ENCODE peak calls at places on chromosome 13, in five cellular contexts. One of them, this sample, is unnamed.

GRCh38 chr13:74444877-74445479 is 310.8 kb upstream of the KLF12 start:
- DNase-seq in heart right ventricle: no peak
- DNase-seq in body of pancreas: no peak
- DNase-seq in CD4-positive, CD25-positive, alpha-beta regulatory T cell: no peak
- DNase-seq in GM20000: no peak
- DNase-seq in this sample: no peak

GRCh38 chr13:33367186-33367895 is 81.8 kb upstream of the STARD13 start:
- DNase-seq in heart right ventricle: no peak
- DNase-seq in body of pancreas: no peak
- DNase-seq in CD4-positive, CD25-positive, alpha-beta regulatory T cell: no peak
- DNase-seq in GM20000: no peak
- DNase-seq in this sample: no peak

GRCh38 chr13:43132228-43132627 is 108.8 kb downstream of the DNAJC15 start:
- DNase-seq in heart right ventricle: peak
- DNase-seq in body of pancreas: no peak
- DNase-seq in CD4-positive, CD25-positive, alpha-beta regulatory T cell: peak
- DNase-seq in GM20000: peak
- DNase-seq in this sample: no peak

GRCh38 chr13:60329221-60329983 is 67.6 kb upstream of the TDRD3 start:
- DNase-seq in heart right ventricle: no peak
- DNase-seq in body of pancreas: peak
- DNase-seq in CD4-positive, CD25-positive, alpha-beta regulatory T cell: no peak
- DNase-seq in GM20000: peak
- DNase-seq in this sample: peak

GRCh38 chr13:61913183-61913582 is 497.5 kb upstream of the PCDH20 start:
- DNase-seq in heart right ventricle: no peak
- DNase-seq in body of pancreas: no peak
- DNase-seq in CD4-positive, CD25-positive, alpha-beta regulatory T cell: no peak
- DNase-seq in GM20000: no peak
- DNase-seq in this sample: no peak

GRCh38 chr13:85148009-85148408 is 651.2 kb downstream of the SLITRK6 start:
- DNase-seq in heart right ventricle: no peak
- DNase-seq in body of pancreas: no peak
- DNase-seq in CD4-positive, CD25-positive, alpha-beta regulatory T cell: no peak
- DNase-seq in GM20000: no peak
- DNase-seq in this sample: no peak

GRCh38 chr13:74131206-74131605 is 3.0 kb downstream of the KLF12 start:
- DNase-seq in heart right ventricle: peak
- DNase-seq in body of pancreas: no peak
- DNase-seq in CD4-positive, CD25-positive, alpha-beta regulatory T cell: no peak
- DNase-seq in GM20000: no peak
- DNase-seq in this sample: no peak

GRCh38 chr13:24097064-24097463 is 63.5 kb upstream of the SPATA13 start:
- DNase-seq in heart right ventricle: no peak
- DNase-seq in body of pancreas: no peak
- DNase-seq in CD4-positive, CD25-positive, alpha-beta regulatory T cell: no peak
- DNase-seq in GM20000: no peak
- DNase-seq in this sample: no peak

GRCh38 chr13:95378603-95379002 is 77.4 kb upstream of the ABCC4 start:
- DNase-seq in heart right ventricle: peak
- DNase-seq in body of pancreas: no peak
- DNase-seq in CD4-positive, CD25-positive, alpha-beta regulatory T cell: no peak
- DNase-seq in GM20000: no peak
- DNase-seq in this sample: no peak

GRCh38 chr13:100835695-100836094 is 161.1 kb upstream of the TMTC4 start:
- DNase-seq in heart right ventricle: no peak
- DNase-seq in body of pancreas: no peak
- DNase-seq in CD4-positive, CD25-positive, alpha-beta regulatory T cell: no peak
- DNase-seq in GM20000: no peak
- DNase-seq in this sample: no peak

GRCh38 chr13:77563110-77563509 is 27.6 kb downstream of the SCEL start:
- DNase-seq in heart right ventricle: no peak
- DNase-seq in body of pancreas: no peak
- DNase-seq in CD4-positive, CD25-positive, alpha-beta regulatory T cell: no peak
- DNase-seq in GM20000: no peak
- DNase-seq in this sample: no peak

GRCh38 chr13:33116321-33117010 is 100.2 kb downstream of the KL start:
- DNase-seq in heart right ventricle: no peak
- DNase-seq in body of pancreas: no peak
- DNase-seq in CD4-positive, CD25-positive, alpha-beta regulatory T cell: no peak
- DNase-seq in GM20000: no peak
- DNase-seq in this sample: no peak

GRCh38 chr13:31485183-31485582 is 254.1 kb upstream of the RXFP2 start:
- DNase-seq in heart right ventricle: no peak
- DNase-seq in body of pancreas: no peak
- DNase-seq in CD4-positive, CD25-positive, alpha-beta regulatory T cell: no peak
- DNase-seq in GM20000: no peak
- DNase-seq in this sample: no peak

GRCh38 chr13:46683879-46684278 is 113.1 kb downstream of the ESD start:
- DNase-seq in heart right ventricle: no peak
- DNase-seq in body of pancreas: no peak
- DNase-seq in CD4-positive, CD25-positive, alpha-beta regulatory T cell: no peak
- DNase-seq in GM20000: no peak
- DNase-seq in this sample: no peak

GRCh38 chr13:111927181-111927540 is 139.8 kb upstream of the SOX1 start:
- DNase-seq in heart right ventricle: no peak
- DNase-seq in body of pancreas: no peak
- DNase-seq in CD4-positive, CD25-positive, alpha-beta regulatory T cell: no peak
- DNase-seq in GM20000: no peak
- DNase-seq in this sample: no peak

GRCh38 chr13:33235078-33235477 is 50.5 kb downstream of the STARD13 start:
- DNase-seq in heart right ventricle: no peak
- DNase-seq in body of pancreas: no peak
- DNase-seq in CD4-positive, CD25-positive, alpha-beta regulatory T cell: no peak
- DNase-seq in GM20000: no peak
- DNase-seq in this sample: no peak

GRCh38 chr13:78129850-78130249 is 211.2 kb upstream of the EDNRB start:
- DNase-seq in heart right ventricle: no peak
- DNase-seq in body of pancreas: no peak
- DNase-seq in CD4-positive, CD25-positive, alpha-beta regulatory T cell: no peak
- DNase-seq in GM20000: no peak
- DNase-seq in this sample: no peak

GRCh38 chr13:113906566-113906965 is 42.7 kb upstream of the GAS6 start:
- DNase-seq in heart right ventricle: no peak
- DNase-seq in body of pancreas: peak
- DNase-seq in CD4-positive, CD25-positive, alpha-beta regulatory T cell: no peak
- DNase-seq in GM20000: no peak
- DNase-seq in this sample: no peak

GRCh38 chr13:111008351-111008750 is 93.5 kb upstream of the ANKRD10 start:
- DNase-seq in heart right ventricle: no peak
- DNase-seq in body of pancreas: no peak
- DNase-seq in CD4-positive, CD25-positive, alpha-beta regulatory T cell: no peak
- DNase-seq in GM20000: no peak
- DNase-seq in this sample: no peak

GRCh38 chr13:98068511-98068910 is 74.4 kb upstream of the FARP1 start:
- DNase-seq in heart right ventricle: no peak
- DNase-seq in body of pancreas: no peak
- DNase-seq in CD4-positive, CD25-positive, alpha-beta regulatory T cell: no peak
- DNase-seq in GM20000: no peak
- DNase-seq in this sample: no peak

GRCh38 chr13:44439615-44440014 is 66.0 kb downstream of the SERP2 start:
- DNase-seq in heart right ventricle: no peak
- DNase-seq in body of pancreas: no peak
- DNase-seq in CD4-positive, CD25-positive, alpha-beta regulatory T cell: no peak
- DNase-seq in GM20000: no peak
- DNase-seq in this sample: no peak

GRCh38 chr13:109666656-109667448 is 119.5 kb downstream of the IRS2 start:
- DNase-seq in heart right ventricle: no peak
- DNase-seq in body of pancreas: no peak
- DNase-seq in CD4-positive, CD25-positive, alpha-beta regulatory T cell: no peak
- DNase-seq in GM20000: no peak
- DNase-seq in this sample: no peak

GRCh38 chr13:31468114-31468902 is 268.5 kb downstream of the B3GLCT start:
- DNase-seq in heart right ventricle: no peak
- DNase-seq in body of pancreas: no peak
- DNase-seq in CD4-positive, CD25-positive, alpha-beta regulatory T cell: no peak
- DNase-seq in GM20000: no peak
- DNase-seq in this sample: no peak

GRCh38 chr13:84706004-84706710 is 823.9 kb upstream of the SLITRK1 start:
- DNase-seq in heart right ventricle: no peak
- DNase-seq in body of pancreas: no peak
- DNase-seq in CD4-positive, CD25-positive, alpha-beta regulatory T cell: peak
- DNase-seq in GM20000: no peak
- DNase-seq in this sample: no peak

GRCh38 chr13:112447761-112448603 is 71.8 kb downstream of the SPACA7 start:
- DNase-seq in heart right ventricle: no peak
- DNase-seq in body of pancreas: no peak
- DNase-seq in CD4-positive, CD25-positive, alpha-beta regulatory T cell: no peak
- DNase-seq in GM20000: no peak
- DNase-seq in this sample: no peak

GRCh38 chr13:89518289-89519077 is 1829.0 kb upstream of the MIR17HG start:
- DNase-seq in heart right ventricle: no peak
- DNase-seq in body of pancreas: no peak
- DNase-seq in CD4-positive, CD25-positive, alpha-beta regulatory T cell: no peak
- DNase-seq in GM20000: no peak
- DNase-seq in this sample: no peak

GRCh38 chr13:52043675-52044074 is 19.2 kb downstream of the UTP14C start:
- DNase-seq in heart right ventricle: no peak
- DNase-seq in body of pancreas: no peak
- DNase-seq in CD4-positive, CD25-positive, alpha-beta regulatory T cell: no peak
- DNase-seq in GM20000: no peak
- DNase-seq in this sample: no peak